ENCODE peak calls at places on chromosomes 6 and 20, in eight cellular contexts. One of them, this sample, is unnamed.

GRCh38 chr6:112372213-112372806 is 25.2 kb downstream of the RFPL4B start:
- DNase-seq in psoas muscle: no peak
- DNase-seq in astrocyte of the cerebellum: peak; percentile 11
- DNase-seq in vagina: no peak
- DNase-seq in HCT116: peak; percentile 18
- DNase-seq in foreskin fibroblast: peak; percentile 56
- DNase-seq in astrocyte: peak; percentile 48
- DNase-seq in RWPE1: peak; percentile 31
- DNase-seq in this sample: no peak

GRCh38 chr20:59598625-59599310 is 5.6 kb upstream of the PHACTR3 start:
- DNase-seq in vagina: no peak
- DNase-seq in astrocyte of the cerebellum: no peak
- DNase-seq in psoas muscle: no peak
- DNase-seq in foreskin fibroblast: peak; percentile 10
- DNase-seq in astrocyte: no peak
- DNase-seq in RWPE1: peak; percentile 87
- DNase-seq in HCT116: peak; percentile 19
- DNase-seq in this sample: peak; percentile 81

GRCh38 chr6:83872386-83873118 is 13.1 kb downstream of the CYB5R4 start:
- DNase-seq in astrocyte: no peak
- DNase-seq in psoas muscle: no peak
- DNase-seq in HCT116: no peak
- DNase-seq in foreskin fibroblast: no peak
- DNase-seq in RWPE1: no peak
- DNase-seq in astrocyte of the cerebellum: no peak
- DNase-seq in vagina: no peak
- DNase-seq in this sample: no peak

GRCh38 chr20:50267041-50267865 is 76.6 kb downstream of the CEBPB start:
- DNase-seq in astrocyte: peak; percentile 46
- DNase-seq in astrocyte of the cerebellum: no peak
- DNase-seq in psoas muscle: peak; percentile 73
- DNase-seq in foreskin fibroblast: peak; percentile 87
- DNase-seq in HCT116: peak; percentile 67
- DNase-seq in vagina: no peak
- DNase-seq in RWPE1: peak; percentile 78
- DNase-seq in this sample: no peak

GRCh38 chr6:28774292-28775051 is 149.3 kb downstream of the TRIM27 start:
- DNase-seq in astrocyte: no peak
- DNase-seq in vagina: no peak
- DNase-seq in astrocyte of the cerebellum: no peak
- DNase-seq in foreskin fibroblast: no peak
- DNase-seq in psoas muscle: no peak
- DNase-seq in RWPE1: no peak
- DNase-seq in HCT116: no peak
- DNase-seq in this sample: no peak

GRCh38 chr6:168848797-168849196 is 404.8 kb downstream of the THBS2 start:
- DNase-seq in astrocyte of the cerebellum: no peak
- DNase-seq in astrocyte: no peak
- DNase-seq in psoas muscle: no peak
- DNase-seq in foreskin fibroblast: no peak
- DNase-seq in vagina: no peak
- DNase-seq in HCT116: no peak
- DNase-seq in RWPE1: no peak
- DNase-seq in this sample: no peak

GRCh38 chr20:52402514-52402913 is 210.9 kb upstream of the ZFP64 start:
- DNase-seq in astrocyte of the cerebellum: no peak
- DNase-seq in vagina: no peak
- DNase-seq in HCT116: no peak
- DNase-seq in RWPE1: no peak
- DNase-seq in foreskin fibroblast: no peak
- DNase-seq in astrocyte: no peak
- DNase-seq in psoas muscle: no peak
- DNase-seq in this sample: no peak

GRCh38 chr6:54737247-54737646 is 109.3 kb upstream of the FAM83B start:
- DNase-seq in foreskin fibroblast: no peak
- DNase-seq in astrocyte of the cerebellum: no peak
- DNase-seq in HCT116: no peak
- DNase-seq in RWPE1: no peak
- DNase-seq in astrocyte: no peak
- DNase-seq in psoas muscle: no peak
- DNase-seq in vagina: no peak
- DNase-seq in this sample: peak; percentile 15

GRCh38 chr20:34022154-34022842 is 28.6 kb downstream of the RALY start:
- DNase-seq in vagina: no peak
- DNase-seq in foreskin fibroblast: peak; percentile 27
- DNase-seq in psoas muscle: no peak
- DNase-seq in RWPE1: peak; percentile 64
- DNase-seq in astrocyte: no peak
- DNase-seq in HCT116: peak; percentile 10
- DNase-seq in astrocyte of the cerebellum: no peak
- DNase-seq in this sample: peak; percentile 69

GRCh38 chr6:29589423-29590048 is 4.6 kb downstream of the OR2H2 start:
- DNase-seq in psoas muscle: no peak
- DNase-seq in astrocyte of the cerebellum: peak; percentile 16
- DNase-seq in vagina: no peak
- DNase-seq in HCT116: peak; percentile 33
- DNase-seq in astrocyte: peak; percentile 20
- DNase-seq in RWPE1: peak; percentile 44
- DNase-seq in foreskin fibroblast: peak; percentile 75
- DNase-seq in this sample: peak; percentile 58

GRCh38 chr6:138030872-138031271 is 76.3 kb downstream of the PERP start:
- DNase-seq in astrocyte: no peak
- DNase-seq in RWPE1: no peak
- DNase-seq in psoas muscle: no peak
- DNase-seq in foreskin fibroblast: no peak
- DNase-seq in HCT116: no peak
- DNase-seq in vagina: no peak
- DNase-seq in astrocyte of the cerebellum: no peak
- DNase-seq in this sample: no peak

GRCh38 chr20:44723798-44724362 is 8.7 kb downstream of the CCN5 start:
- DNase-seq in astrocyte of the cerebellum: no peak
- DNase-seq in foreskin fibroblast: no peak
- DNase-seq in HCT116: no peak
- DNase-seq in psoas muscle: no peak
- DNase-seq in RWPE1: no peak
- DNase-seq in vagina: no peak
- DNase-seq in astrocyte: no peak
- DNase-seq in this sample: no peak

GRCh38 chr6:14964486-14964885 is 281.4 kb upstream of the JARID2 start:
- DNase-seq in astrocyte: no peak
- DNase-seq in HCT116: no peak
- DNase-seq in RWPE1: no peak
- DNase-seq in foreskin fibroblast: no peak
- DNase-seq in astrocyte of the cerebellum: no peak
- DNase-seq in vagina: no peak
- DNase-seq in psoas muscle: no peak
- DNase-seq in this sample: no peak

GRCh38 chr6:3159805-3160781 is 2.7 kb upstream of the TUBB2A start:
- DNase-seq in astrocyte: peak; percentile 78
- DNase-seq in RWPE1: peak; percentile 73
- DNase-seq in astrocyte of the cerebellum: no peak
- DNase-seq in foreskin fibroblast: no peak
- DNase-seq in vagina: no peak
- DNase-seq in psoas muscle: peak; percentile 36
- DNase-seq in HCT116: peak; percentile 33
- DNase-seq in this sample: no peak

GRCh38 chr6:90905351-90905750 is 318.5 kb upstream of the MAP3K7 start:
- DNase-seq in RWPE1: no peak
- DNase-seq in astrocyte of the cerebellum: no peak
- DNase-seq in HCT116: no peak
- DNase-seq in astrocyte: no peak
- DNase-seq in vagina: no peak
- DNase-seq in psoas muscle: no peak
- DNase-seq in foreskin fibroblast: no peak
- DNase-seq in this sample: no peak

GRCh38 chr6:150492507-150492906 is 107.2 kb upstream of the PLEKHG1 start:
- DNase-seq in vagina: no peak
- DNase-seq in astrocyte: no peak
- DNase-seq in foreskin fibroblast: no peak
- DNase-seq in RWPE1: peak; percentile 87
- DNase-seq in astrocyte of the cerebellum: no peak
- DNase-seq in HCT116: peak; percentile 51
- DNase-seq in psoas muscle: no peak
- DNase-seq in this sample: no peak

GRCh38 chr6:79512014-79512413 is 25.2 kb downstream of the LCA5 start:
- DNase-seq in foreskin fibroblast: no peak
- DNase-seq in astrocyte of the cerebellum: no peak
- DNase-seq in HCT116: no peak
- DNase-seq in vagina: no peak
- DNase-seq in RWPE1: no peak
- DNase-seq in psoas muscle: no peak
- DNase-seq in astrocyte: no peak
- DNase-seq in this sample: no peak

DNA sequence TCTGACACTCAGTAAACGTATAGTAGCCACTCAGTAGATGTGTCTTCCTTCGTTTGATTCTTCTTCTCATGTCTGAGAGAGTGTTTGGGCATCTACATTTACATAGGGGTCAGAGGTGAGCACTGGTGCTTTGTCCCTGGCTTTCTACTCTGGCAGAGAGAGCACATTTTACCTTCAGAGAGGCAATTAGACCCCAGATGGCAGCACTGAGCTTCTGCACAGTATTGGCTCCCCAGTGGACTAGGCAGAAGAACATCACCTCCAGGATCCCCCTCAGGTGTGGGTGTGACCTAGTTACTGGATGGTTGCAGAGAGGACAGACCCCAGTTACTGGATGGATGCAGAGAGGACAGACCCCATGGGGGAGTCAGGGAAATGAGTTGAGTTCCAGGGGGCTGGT is 327.2 kb downstream of the DHX35 start:
- DNase-seq in astrocyte of the cerebellum: no peak
- DNase-seq in psoas muscle: no peak
- DNase-seq in foreskin fibroblast: no peak
- DNase-seq in HCT116: no peak
- DNase-seq in astrocyte: no peak
- DNase-seq in vagina: no peak
- DNase-seq in RWPE1: no peak
- DNase-seq in this sample: peak; percentile 20
- TF ChIP-seq CTCF in astrocyte of the cerebellum: no peak
- TF ChIP-seq CTCF in psoas muscle: peak; percentile 11
- TF ChIP-seq CTCF in foreskin fibroblast: no peak
- TF ChIP-seq CTCF in HCT116: no peak
- TF ChIP-seq CTCF in astrocyte: no peak
- TF ChIP-seq CTCF in vagina: no peak
- TF ChIP-seq CTCF in RWPE1: no peak
- TF ChIP-seq CTCF in this sample: peak; percentile 52

DNA sequence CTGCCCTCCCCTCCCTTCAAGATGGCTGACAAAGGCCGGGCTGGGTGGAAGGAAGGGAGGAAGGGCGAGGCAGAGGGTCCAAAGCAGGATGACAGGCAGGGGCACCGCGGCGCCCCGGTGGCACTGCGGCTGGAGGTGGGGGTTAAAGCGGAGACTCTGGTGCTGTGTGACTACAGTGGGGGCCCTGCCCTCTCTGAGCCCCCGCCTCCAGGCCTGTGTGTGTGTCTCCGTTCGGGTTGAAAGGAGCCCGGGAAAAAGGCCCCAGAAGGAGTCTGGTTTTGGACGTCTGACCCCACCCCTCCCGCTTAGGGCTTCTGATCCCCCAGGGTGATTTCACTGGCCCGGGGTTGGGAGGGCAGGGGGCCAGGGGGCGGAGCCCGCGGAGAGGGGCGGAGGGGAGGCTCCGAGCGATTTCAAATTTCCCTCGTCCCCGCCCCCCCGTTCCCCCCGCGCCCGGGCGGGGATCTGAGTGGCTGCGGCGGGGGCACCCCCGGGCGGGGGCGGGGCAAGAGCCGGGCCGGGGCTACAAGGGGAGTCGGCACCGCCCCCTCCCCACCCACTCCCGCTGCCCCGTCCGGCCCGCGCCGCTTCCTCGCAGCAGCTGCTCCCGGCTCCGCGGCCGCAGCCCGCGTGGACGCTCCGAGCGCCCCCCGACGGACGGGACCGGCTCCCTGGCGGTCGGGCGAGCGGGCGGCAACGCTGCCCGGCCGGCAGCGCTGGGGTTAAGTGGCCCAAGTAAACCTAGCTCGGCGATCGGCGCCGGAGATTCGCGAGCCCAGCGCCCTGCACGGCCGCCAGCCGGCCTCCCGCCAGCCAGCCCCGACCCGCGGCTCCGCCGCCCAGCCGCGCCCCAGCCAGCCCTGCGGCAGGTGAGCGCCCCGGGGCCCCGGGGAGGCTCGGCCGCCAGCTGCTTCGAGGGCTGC is at the start of gene DNMT3B:
- DNase-seq in HCT116: peak; percentile 41
- DNase-seq in RWPE1: peak; percentile 85
- DNase-seq in astrocyte of the cerebellum: peak; percentile 40
- DNase-seq in psoas muscle: peak; percentile 81
- DNase-seq in astrocyte: peak; percentile 55
- DNase-seq in vagina: no peak
- DNase-seq in foreskin fibroblast: peak; percentile 94
- DNase-seq in this sample: peak; percentile 88
- TF ChIP-seq CTCF in HCT116: no peak
- TF ChIP-seq CTCF in RWPE1: no peak
- TF ChIP-seq CTCF in astrocyte of the cerebellum: no peak
- TF ChIP-seq CTCF in psoas muscle: peak; percentile 22
- TF ChIP-seq CTCF in astrocyte: no peak
- TF ChIP-seq CTCF in vagina: no peak
- TF ChIP-seq CTCF in foreskin fibroblast: no peak
- TF ChIP-seq CTCF in this sample: peak; percentile 22

GRCh38 chr6:166708466-166708865 is 81.4 kb upstream of the RPS6KA2 start:
- DNase-seq in astrocyte of the cerebellum: no peak
- DNase-seq in foreskin fibroblast: no peak
- DNase-seq in psoas muscle: no peak
- DNase-seq in astrocyte: no peak
- DNase-seq in vagina: no peak
- DNase-seq in HCT116: no peak
- DNase-seq in RWPE1: no peak
- DNase-seq in this sample: no peak

GRCh38 chr6:166704171-166704570 is 77.1 kb upstream of the RPS6KA2 start:
- DNase-seq in foreskin fibroblast: no peak
- DNase-seq in astrocyte of the cerebellum: no peak
- DNase-seq in vagina: no peak
- DNase-seq in RWPE1: no peak
- DNase-seq in HCT116: no peak
- DNase-seq in psoas muscle: no peak
- DNase-seq in astrocyte: no peak
- DNase-seq in this sample: no peak

GRCh38 chr6:166705070-166705469 is 78.0 kb upstream of the RPS6KA2 start:
- DNase-seq in HCT116: no peak
- DNase-seq in foreskin fibroblast: no peak
- DNase-seq in RWPE1: no peak
- DNase-seq in astrocyte: no peak
- DNase-seq in psoas muscle: no peak
- DNase-seq in vagina: no peak
- DNase-seq in astrocyte of the cerebellum: no peak
- DNase-seq in this sample: no peak

GRCh38 chr6:166710084-166710483 is 83.0 kb upstream of the RPS6KA2 start:
- DNase-seq in HCT116: no peak
- DNase-seq in RWPE1: no peak
- DNase-seq in foreskin fibroblast: peak; percentile 24
- DNase-seq in vagina: no peak
- DNase-seq in astrocyte of the cerebellum: no peak
- DNase-seq in psoas muscle: no peak
- DNase-seq in astrocyte: no peak
- DNase-seq in this sample: no peak

GRCh38 chr6:166707045-166707444 is 80.0 kb upstream of the RPS6KA2 start:
- DNase-seq in HCT116: no peak
- DNase-seq in RWPE1: no peak
- DNase-seq in vagina: no peak
- DNase-seq in astrocyte of the cerebellum: no peak
- DNase-seq in psoas muscle: peak; percentile 54
- DNase-seq in foreskin fibroblast: peak; percentile 20
- DNase-seq in astrocyte: no peak
- DNase-seq in this sample: peak; percentile 56
- TF ChIP-seq CTCF in HCT116: peak; percentile 21
- TF ChIP-seq CTCF in RWPE1: no peak
- TF ChIP-seq CTCF in vagina: no peak
- TF ChIP-seq CTCF in astrocyte of the cerebellum: peak; percentile 54
- TF ChIP-seq CTCF in psoas muscle: peak; percentile 57
- TF ChIP-seq CTCF in foreskin fibroblast: peak; percentile 26
- TF ChIP-seq CTCF in astrocyte: peak; percentile 36
- TF ChIP-seq CTCF in this sample: peak; percentile 34

GRCh38 chr6:106509420-106510089 is 119.7 kb downstream of the RTN4IP1 start:
- DNase-seq in foreskin fibroblast: peak; percentile 49
- DNase-seq in HCT116: no peak
- DNase-seq in astrocyte of the cerebellum: no peak
- DNase-seq in vagina: no peak
- DNase-seq in psoas muscle: no peak
- DNase-seq in astrocyte: no peak
- DNase-seq in RWPE1: no peak
- DNase-seq in this sample: peak; percentile 22
- TF ChIP-seq CTCF in foreskin fibroblast: no peak
- TF ChIP-seq CTCF in HCT116: no peak
- TF ChIP-seq CTCF in astrocyte of the cerebellum: peak; percentile 42
- TF ChIP-seq CTCF in vagina: no peak
- TF ChIP-seq CTCF in psoas muscle: no peak
- TF ChIP-seq CTCF in astrocyte: peak; percentile 28
- TF ChIP-seq CTCF in RWPE1: no peak
- TF ChIP-seq CTCF in this sample: no peak